ENCODE peak calls at places on chromosomes 3 and 15, in seven cellular contexts. J is HT1080; M is IMR-90; W is stimulated activated CD8-positive, alpha-beta memory T cell treated with anti-CD3 and anti-CD28 coated beads, Interleukin-15, amount 100 ng/mL, for 1 hour; P is frontal cortex; K is COLO829; D is left ventricle myocardium inferior. A is an unnamed sample.

GRCh38 chr15:43893956-43894355 is 67.2 kb downstream of the WDR76 start:
- DNase-seq in W (no peak), D (peak; percentile 69), P (no peak), M (no peak), K (no peak), J (no peak), A (no peak)

GRCh38 chr3:157920804-157921203 is 185.4 kb downstream of the SHOX2 start:
- DNase-seq in W (no peak), M (no peak), J (no peak), K (no peak), D (no peak), P (no peak), A (no peak)

GRCh38 chr3:17081520-17081919 is 196.8 kb downstream of the PLCL2 start:
- DNase-seq in D (no peak), P (no peak), M (no peak), K (no peak), W (no peak), J (no peak), A (no peak)

GRCh38 chr3:106619-107018 is 89.9 kb upstream of the CHL1 start:
- DNase-seq in D (no peak), J (no peak), W (no peak), P (no peak), K (no peak), M (no peak), A (no peak)

GRCh38 chr3:16069149-16069922 is 105.1 kb upstream of the GALNT15 start:
- DNase-seq in M (peak; percentile 97), W (no peak), K (peak; percentile 28), P (no peak), J (peak; percentile 90), D (no peak), A (no peak)

GRCh38 chr3:37640636-37641375 is 220.9 kb upstream of the CTDSPL start:
- DNase-seq in P (no peak), K (no peak), M (no peak), D (no peak), J (peak; percentile 76), W (no peak), A (no peak)

GRCh38 chr15:68252925-68253534 is 23.5 kb upstream of the CLN6 start:
- DNase-seq in K (peak; percentile 66), M (peak; percentile 85), W (no peak), P (no peak), D (no peak), J (peak; percentile 68), A (peak; percentile 48)

GRCh38 chr3:24196526-24196925 is 251.4 kb downstream of the NR1D2 start:
- DNase-seq in J (peak; percentile 39), M (no peak), P (no peak), D (no peak), W (no peak), K (no peak), A (no peak)

GRCh38 chr3:77256584-77257488 is 216.9 kb downstream of the ROBO2 start:
- DNase-seq in J (no peak), M (no peak), W (no peak), P (no peak), K (no peak), D (no peak), A (no peak)

GRCh38 chr3:65867463-65868210 is 171.1 kb downstream of the MAGI1 start:
- DNase-seq in M (no peak), D (no peak), W (no peak), K (no peak), P (no peak), J (no peak), A (no peak)

GRCh38 chr3:140247775-140248174 is 312.8 kb downstream of the CLSTN2 start:
- DNase-seq in D (no peak), J (peak; percentile 72), P (no peak), K (no peak), W (no peak), M (no peak), A (no peak)

GRCh38 chr3:37741644-37742043 is 120.0 kb upstream of the CTDSPL start:
- DNase-seq in K (peak; percentile 75), W (no peak), P (no peak), M (no peak), D (peak; percentile 63), J (peak; percentile 50), A (no peak)

GRCh38 chr3:129045675-129046036 is 14.9 kb upstream of the GP9 start:
- DNase-seq in K (no peak), W (peak; percentile 14), D (peak; percentile 42), P (no peak), M (no peak), J (no peak), A (peak; percentile 27)

GRCh38 chr3:184178522-184179138 is 4.0 kb downstream of the AP2M1 start:
- DNase-seq in P (no peak), D (no peak), M (peak; percentile 36), K (no peak), J (no peak), W (no peak), A (no peak)

GRCh38 chr15:72201346-72202029 is 3.9 kb upstream of the GRAMD2A start:
- DNase-seq in J (no peak), P (no peak), K (no peak), D (no peak), W (no peak), M (no peak), A (no peak)

GRCh38 chr3:45976191-45977091 is 19.2 kb downstream of the FYCO1 start:
- DNase-seq in D (no peak), P (no peak), J (no peak), M (no peak), K (no peak), W (no peak), A (no peak)

GRCh38 chr15:59571606-59572005 is 40.0 kb upstream of the GCNT3 start:
- DNase-seq in K (no peak), P (no peak), W (no peak), D (no peak), J (no peak), M (no peak), A (no peak)

GRCh38 chr3:43704697-43705096 is 14.0 kb downstream of the ABHD5 start:
- DNase-seq in D (no peak), W (no peak), J (no peak), M (no peak), K (no peak), P (no peak), A (no peak)

GRCh38 chr3:34012102-34012461 is 213.7 kb downstream of the PDCD6IP start:
- DNase-seq in P (no peak), K (peak; percentile 65), D (no peak), M (peak; percentile 100), J (peak; percentile 96), W (no peak), A (peak; percentile 16)

GRCh38 chr3:134487406-134487805 is 1.5 kb downstream of the CEP63 start:
- DNase-seq in K (no peak), P (no peak), D (no peak), M (no peak), J (peak; percentile 30), W (no peak), A (no peak)

GRCh38 chr3:30548605-30549004 is 57.8 kb upstream of the TGFBR2 start:
- DNase-seq in K (peak; percentile 19), M (no peak), W (no peak), J (no peak), D (no peak), P (no peak), A (no peak)

GRCh38 chr3:72567474-72567873 is 280.8 kb downstream of the SHQ1 start:
- DNase-seq in P (no peak), M (no peak), K (no peak), D (no peak), J (no peak), W (no peak), A (no peak)

GRCh38 chr3:186319988-186320387 is 42.0 kb downstream of the DGKG start:
- DNase-seq in W (no peak), P (no peak), D (no peak), J (no peak), M (no peak), K (no peak), A (no peak)

GRCh38 chr3:118817748-118818165 is 216.9 kb downstream of the IGSF11 start:
- DNase-seq in M (peak; percentile 57), D (no peak), J (peak; percentile 48), W (no peak), K (peak; percentile 66), P (peak; percentile 4), A (peak; percentile 48)

GRCh38 chr15:100284191-100284590 is 57.6 kb downstream of the ADAMTS17 start:
- DNase-seq in P (no peak), K (no peak), M (no peak), W (no peak), D (no peak), J (no peak), A (no peak)

GRCh38 chr15:82044373-82045178 is 1.2 kb downstream of the MEX3B start:
- DNase-seq in J (peak; percentile 31), P (peak; percentile 57), M (peak; percentile 81), D (peak; percentile 44), K (no peak), W (no peak), A (no peak)

GRCh38 chr15:51076142-51076897 is 18.4 kb downstream of the TNFAIP8L3 start:
- DNase-seq in K (no peak), P (no peak), J (no peak), D (no peak), W (no peak), M (no peak), A (no peak)

A was measured in NT2/D1.